ENCODE peak calls at places on chromosomes 2 and 18, in eight cellular contexts. One of them, this sample, is unnamed.

GRCh38 chr2:236371010-236371409 is 106.8 kb upstream of the ASB18 start:
- DNase-seq in NB4: no peak
- DNase-seq in A549: no peak
- DNase-seq in HepG2: no peak
- DNase-seq in body of pancreas: no peak
- DNase-seq in IMR-90: no peak
- DNase-seq in transverse colon: no peak
- DNase-seq in spleen: no peak
- DNase-seq in this sample: no peak

GRCh38 chr2:100721693-100722092 is 98.2 kb upstream of the NPAS2 start:
- DNase-seq in NB4: no peak
- DNase-seq in A549: no peak
- DNase-seq in HepG2: no peak
- DNase-seq in body of pancreas: no peak
- DNase-seq in IMR-90: no peak
- DNase-seq in transverse colon: no peak
- DNase-seq in spleen: no peak
- DNase-seq in this sample: no peak

GRCh38 chr18:62976227-62976626 is 260.9 kb downstream of the PHLPP1 start:
- DNase-seq in NB4: no peak
- DNase-seq in A549: no peak
- DNase-seq in HepG2: no peak
- DNase-seq in body of pancreas: no peak
- DNase-seq in IMR-90: no peak
- DNase-seq in transverse colon: peak
- DNase-seq in spleen: no peak
- DNase-seq in this sample: no peak

GRCh38 chr2:64661770-64662169 is 8.1 kb upstream of the SERTAD2 start:
- DNase-seq in NB4: peak
- DNase-seq in A549: no peak
- DNase-seq in HepG2: no peak
- DNase-seq in body of pancreas: no peak
- DNase-seq in IMR-90: no peak
- DNase-seq in transverse colon: no peak
- DNase-seq in spleen: no peak
- DNase-seq in this sample: no peak

GRCh38 chr2:36376992-36377738 is 21.6 kb downstream of the CRIM1 start:
- DNase-seq in NB4: no peak
- DNase-seq in A549: peak
- DNase-seq in HepG2: no peak
- DNase-seq in body of pancreas: no peak
- DNase-seq in IMR-90: no peak
- DNase-seq in transverse colon: peak
- DNase-seq in spleen: no peak
- DNase-seq in this sample: no peak

GRCh38 chr18:54222922-54223567 is 1.4 kb downstream of the MBD2 start:
- DNase-seq in NB4: peak
- DNase-seq in A549: no peak
- DNase-seq in HepG2: peak
- DNase-seq in body of pancreas: no peak
- DNase-seq in IMR-90: no peak
- DNase-seq in transverse colon: no peak
- DNase-seq in spleen: no peak
- DNase-seq in this sample: no peak

GRCh38 chr2:171523339-171523931 is 1.2 kb downstream of the CYBRD1 start:
- DNase-seq in NB4: peak
- DNase-seq in A549: peak
- DNase-seq in HepG2: peak
- DNase-seq in body of pancreas: peak
- DNase-seq in IMR-90: peak
- DNase-seq in transverse colon: peak
- DNase-seq in spleen: peak
- DNase-seq in this sample: peak

GRCh38 chr2:55169915-55170314 is 62.2 kb downstream of the CLHC1 start:
- DNase-seq in NB4: no peak
- DNase-seq in A549: no peak
- DNase-seq in HepG2: no peak
- DNase-seq in body of pancreas: peak
- DNase-seq in IMR-90: no peak
- DNase-seq in transverse colon: no peak
- DNase-seq in spleen: no peak
- DNase-seq in this sample: no peak

GRCh38 chr18:26267350-26267749 is 41.1 kb downstream of the TAF4B start:
- DNase-seq in NB4: no peak
- DNase-seq in A549: no peak
- DNase-seq in HepG2: no peak
- DNase-seq in body of pancreas: peak
- DNase-seq in IMR-90: no peak
- DNase-seq in transverse colon: no peak
- DNase-seq in spleen: no peak
- DNase-seq in this sample: no peak
- TF ChIP-seq POLR2A in NB4: no peak
- TF ChIP-seq POLR2A in A549: no peak
- TF ChIP-seq POLR2A in HepG2: no peak
- TF ChIP-seq POLR2A in body of pancreas: no peak
- TF ChIP-seq POLR2A in IMR-90: no peak
- TF ChIP-seq POLR2A in transverse colon: no peak
- TF ChIP-seq POLR2A in spleen: no peak
- TF ChIP-seq POLR2A in this sample: no peak

DNA sequence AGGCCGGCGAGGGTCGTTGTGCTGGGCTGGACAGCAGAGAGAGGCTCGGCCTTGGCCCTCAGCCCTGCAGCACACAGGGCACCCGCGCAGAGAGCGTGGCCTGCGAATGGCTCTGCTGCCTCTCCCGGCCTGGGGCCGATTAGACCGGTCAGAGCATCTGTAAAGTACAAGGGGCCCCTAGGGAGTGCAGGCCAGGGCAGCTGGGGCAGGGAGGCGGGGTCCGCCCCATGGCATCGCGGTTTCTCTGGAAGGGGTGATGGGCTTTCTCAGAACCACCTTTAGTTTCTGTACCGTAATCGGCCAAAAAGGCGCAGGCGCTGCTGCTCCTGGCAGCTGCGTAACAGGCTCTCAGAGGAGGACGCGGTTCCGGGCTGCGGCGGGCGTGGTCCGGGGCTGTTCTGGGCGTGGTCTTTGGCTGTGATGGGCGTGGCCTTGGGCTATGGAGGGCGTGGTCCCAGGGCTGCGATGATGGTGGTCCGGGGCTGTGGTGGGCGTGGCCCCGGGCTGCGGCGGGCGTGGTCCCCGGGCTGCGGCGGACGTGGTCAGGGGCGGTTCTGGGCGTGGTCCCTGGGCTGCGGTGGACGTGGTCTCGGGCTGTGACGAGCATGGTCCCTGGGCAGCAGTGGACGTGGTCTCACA is 1.5 kb upstream of the GPR148 start:
- DNase-seq in NB4: peak
- DNase-seq in A549: peak
- DNase-seq in HepG2: no peak
- DNase-seq in body of pancreas: peak
- DNase-seq in IMR-90: peak
- DNase-seq in transverse colon: peak
- DNase-seq in spleen: peak
- DNase-seq in this sample: peak
- TF ChIP-seq CTCF in NB4: no peak
- TF ChIP-seq CTCF in A549: no peak
- TF ChIP-seq CTCF in HepG2: no peak
- TF ChIP-seq CTCF in body of pancreas: no peak
- TF ChIP-seq CTCF in IMR-90: no peak
- TF ChIP-seq CTCF in transverse colon: no peak
- TF ChIP-seq CTCF in spleen: no peak
- TF ChIP-seq CTCF in this sample: no peak

DNA sequence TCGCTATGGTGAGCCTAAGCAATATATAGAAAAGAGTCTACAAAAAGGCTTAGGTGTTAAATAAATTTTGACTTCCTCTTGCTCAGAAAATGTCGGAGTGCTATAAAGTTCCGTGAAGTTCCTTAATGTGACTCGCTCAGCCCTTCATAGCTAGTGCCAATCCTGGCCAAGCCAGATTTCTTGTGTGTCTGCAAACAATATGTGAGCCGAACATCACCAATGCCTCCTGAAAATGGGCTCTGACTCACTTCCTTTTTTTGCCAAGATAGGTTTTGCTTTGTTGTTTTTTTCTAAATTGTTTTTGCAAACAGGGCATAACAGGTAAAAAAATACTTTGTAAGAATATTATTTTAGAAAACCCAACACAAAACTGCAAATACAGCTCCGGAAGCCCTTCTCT is 26.1 kb downstream of the CDC42EP3 start:
- DNase-seq in NB4: peak
- DNase-seq in A549: no peak
- DNase-seq in HepG2: no peak
- DNase-seq in body of pancreas: no peak
- DNase-seq in IMR-90: peak
- DNase-seq in transverse colon: no peak
- DNase-seq in spleen: no peak
- DNase-seq in this sample: no peak
- TF ChIP-seq POLR2A in NB4: no peak
- TF ChIP-seq POLR2A in A549: no peak
- TF ChIP-seq POLR2A in HepG2: no peak
- TF ChIP-seq POLR2A in body of pancreas: no peak
- TF ChIP-seq POLR2A in IMR-90: no peak
- TF ChIP-seq POLR2A in transverse colon: no peak
- TF ChIP-seq POLR2A in spleen: no peak
- TF ChIP-seq POLR2A in this sample: no peak

DNA sequence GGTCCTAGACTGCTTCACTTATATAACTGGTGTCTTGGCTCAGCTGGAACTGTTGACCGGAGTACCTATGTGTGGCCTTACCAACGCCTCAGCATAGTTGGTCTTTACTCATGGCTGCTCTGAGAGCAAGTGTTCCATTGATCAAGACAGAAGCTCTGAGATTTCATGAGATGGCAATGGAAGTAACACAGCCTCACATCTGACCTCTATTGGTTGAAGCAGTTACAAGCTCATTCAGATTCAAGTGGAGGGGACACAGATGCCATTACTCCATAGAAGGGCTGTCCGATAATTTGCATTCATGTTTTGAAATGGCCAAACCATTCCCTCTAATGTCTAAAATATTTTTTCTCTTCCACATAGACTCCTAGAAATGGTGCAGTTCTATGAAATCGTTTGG is 46.4 kb upstream of the STK39 start:
- DNase-seq in NB4: no peak
- DNase-seq in A549: no peak
- DNase-seq in HepG2: peak
- DNase-seq in body of pancreas: no peak
- DNase-seq in IMR-90: no peak
- DNase-seq in transverse colon: no peak
- DNase-seq in spleen: no peak
- DNase-seq in this sample: no peak
- TF ChIP-seq CTCF in NB4: no peak
- TF ChIP-seq CTCF in A549: no peak
- TF ChIP-seq CTCF in HepG2: peak
- TF ChIP-seq CTCF in body of pancreas: peak
- TF ChIP-seq CTCF in IMR-90: peak
- TF ChIP-seq CTCF in transverse colon: no peak
- TF ChIP-seq CTCF in spleen: no peak
- TF ChIP-seq CTCF in this sample: no peak

GRCh38 chr2:219404954-219405353 is 13.2 kb upstream of the DES start:
- DNase-seq in NB4: no peak
- DNase-seq in A549: no peak
- DNase-seq in HepG2: no peak
- DNase-seq in body of pancreas: no peak
- DNase-seq in IMR-90: no peak
- DNase-seq in transverse colon: no peak
- DNase-seq in spleen: no peak
- DNase-seq in this sample: no peak
- TF ChIP-seq POLR2A in NB4: no peak
- TF ChIP-seq POLR2A in A549: no peak
- TF ChIP-seq POLR2A in HepG2: no peak
- TF ChIP-seq POLR2A in body of pancreas: no peak
- TF ChIP-seq POLR2A in IMR-90: no peak
- TF ChIP-seq POLR2A in transverse colon: no peak
- TF ChIP-seq POLR2A in spleen: no peak
- TF ChIP-seq POLR2A in this sample: no peak

DNA sequence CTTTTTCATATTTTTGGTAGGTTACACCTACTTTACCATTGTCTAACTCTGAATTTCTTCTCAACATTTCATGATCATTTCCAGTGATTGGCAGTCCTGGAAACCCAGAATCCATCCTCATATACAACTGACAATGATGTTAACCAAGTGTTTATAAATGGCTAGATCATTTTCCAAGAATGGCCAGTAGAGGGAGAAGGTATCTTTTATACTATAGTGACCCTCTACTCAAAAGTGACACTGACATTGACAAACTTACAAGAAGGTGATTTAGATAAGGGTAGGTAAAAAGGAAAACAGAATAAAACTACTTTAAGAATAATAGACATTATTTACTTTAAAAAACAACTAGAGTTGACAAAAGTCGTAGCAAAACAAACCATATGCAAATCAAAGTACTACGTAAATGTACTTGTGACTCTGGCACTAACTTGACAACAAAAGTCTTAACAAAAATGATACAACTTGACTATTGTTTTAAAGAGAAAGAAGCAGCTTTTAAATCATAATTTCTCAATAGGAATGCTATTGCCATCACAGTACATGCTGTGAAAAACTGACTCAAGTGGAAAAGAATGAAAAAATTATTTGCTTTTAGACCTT is 76.5 kb upstream of the GRB14 start:
- DNase-seq in NB4: peak
- DNase-seq in A549: peak
- DNase-seq in HepG2: peak
- DNase-seq in body of pancreas: no peak
- DNase-seq in IMR-90: no peak
- DNase-seq in transverse colon: no peak
- DNase-seq in spleen: no peak
- DNase-seq in this sample: no peak
- TF ChIP-seq CTCF in NB4: peak
- TF ChIP-seq CTCF in A549: peak
- TF ChIP-seq CTCF in HepG2: peak
- TF ChIP-seq CTCF in body of pancreas: peak
- TF ChIP-seq CTCF in IMR-90: peak
- TF ChIP-seq CTCF in transverse colon: peak
- TF ChIP-seq CTCF in spleen: peak
- TF ChIP-seq CTCF in this sample: peak